ENCODE peak calls at places on chromosomes 2 and 18, in five cellular contexts. K is brain microvascular endothelial cell, U is fibroblast of mammary gland, C is GM20000, L is cardiac muscle cell. M is an unnamed sample.

GRCh38 chr2:227472265-227473018 is 486 bp downstream of the AGFG1 start:
- DNase-seq in K (no peak), U (no peak), C (peak), L (peak), M (no peak)

GRCh38 chr2:169513926-169514325 is 4.4 kb downstream of the KLHL41 start:
- DNase-seq in K (no peak), U (no peak), C (no peak), L (peak), M (no peak)

GRCh38 chr18:34039194-34039593 is 185.5 kb downstream of the NOL4 start:
- DNase-seq in K (no peak), U (no peak), C (peak), L (no peak), M (no peak)

GRCh38 chr18:657311-657997 is at the start of gene TYMS:
- DNase-seq in K (peak), U (peak), C (peak), L (peak), M (peak)

GRCh38 chr2:175063741-175064140 is 58.6 kb upstream of the CHN1 start:
- DNase-seq in K (no peak), U (peak), C (no peak), L (no peak), M (no peak)

GRCh38 chr18:8435376-8435775 is 173.9 kb upstream of the RAB12 start:
- DNase-seq in K (no peak), U (no peak), C (no peak), L (no peak), M (no peak)

GRCh38 chr2:12606472-12607000 is 110.2 kb upstream of the TRIB2 start:
- DNase-seq in K (peak), U (peak), C (no peak), L (peak), M (no peak)

GRCh38 chr2:10911291-10912075 is at the start of gene KCNF1:
- DNase-seq in K (no peak), U (peak), C (no peak), L (peak), M (no peak)

GRCh38 chr2:216350214-216350789 is 22.0 kb downstream of the MARCHF4 start:
- DNase-seq in K (peak), U (peak), C (no peak), L (no peak), M (no peak)

DNA sequence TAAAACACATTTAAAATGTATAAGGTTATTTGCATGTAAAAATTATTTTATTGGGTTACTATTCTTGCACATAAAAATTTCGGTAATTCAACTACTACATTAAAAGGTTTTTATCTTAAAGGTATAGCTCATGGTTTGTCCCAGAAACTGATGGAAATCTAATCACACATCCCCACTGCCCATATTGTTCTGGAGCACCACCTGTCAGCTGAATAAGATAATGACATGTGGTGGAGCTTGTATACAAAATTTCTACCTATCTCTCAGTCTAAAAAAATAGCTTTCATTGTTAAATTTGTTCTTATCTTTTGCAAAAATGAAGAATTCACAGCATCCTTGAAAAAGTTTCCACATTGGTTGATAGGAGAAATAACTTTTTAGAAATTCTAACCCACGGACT is 18.3 kb downstream of the ERBB4 start:
- DNase-seq in K (peak), U (peak), C (no peak), L (no peak), M (no peak)
- TF ChIP-seq CTCF in K (peak), U (peak), C (no peak), L (no peak), M (peak)

DNA sequence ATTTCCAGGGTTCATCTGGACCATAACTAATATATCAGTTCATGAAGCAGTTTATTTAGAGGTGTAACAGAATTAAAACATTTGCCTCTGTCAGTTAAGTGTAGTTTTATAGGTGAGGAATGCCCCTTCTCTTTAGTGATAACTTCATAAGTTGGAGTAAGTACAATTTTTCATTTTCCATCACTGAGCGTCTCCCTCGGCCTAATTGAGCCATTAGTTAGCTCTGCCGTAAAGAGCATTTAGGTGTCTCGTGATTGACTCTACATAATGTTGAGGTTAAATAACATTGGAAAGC is 88.4 kb downstream of the UGGT1 start:
- DNase-seq in K (no peak), U (no peak), C (no peak), L (no peak), M (no peak)
- TF ChIP-seq CTCF in K (no peak), U (no peak), C (no peak), L (no peak), M (no peak)

GRCh38 chr2:231614559-231615057 is 21.9 kb downstream of the TEX44 start:
- DNase-seq in K (no peak), U (no peak), C (peak), L (no peak), M (no peak)

GRCh38 chr2:231613054-231613654 is 20.5 kb downstream of the TEX44 start:
- DNase-seq in K (no peak), U (no peak), C (no peak), L (peak), M (no peak)

GRCh38 chr2:231613655-231614558 is 21.2 kb downstream of the TEX44 start:
- DNase-seq in K (peak), U (peak), C (peak), L (peak), M (peak)

GRCh38 chr2:231617059-231617926 is 24.6 kb downstream of the TEX44 start:
- DNase-seq in K (no peak), U (no peak), C (no peak), L (peak), M (no peak)

DNA sequence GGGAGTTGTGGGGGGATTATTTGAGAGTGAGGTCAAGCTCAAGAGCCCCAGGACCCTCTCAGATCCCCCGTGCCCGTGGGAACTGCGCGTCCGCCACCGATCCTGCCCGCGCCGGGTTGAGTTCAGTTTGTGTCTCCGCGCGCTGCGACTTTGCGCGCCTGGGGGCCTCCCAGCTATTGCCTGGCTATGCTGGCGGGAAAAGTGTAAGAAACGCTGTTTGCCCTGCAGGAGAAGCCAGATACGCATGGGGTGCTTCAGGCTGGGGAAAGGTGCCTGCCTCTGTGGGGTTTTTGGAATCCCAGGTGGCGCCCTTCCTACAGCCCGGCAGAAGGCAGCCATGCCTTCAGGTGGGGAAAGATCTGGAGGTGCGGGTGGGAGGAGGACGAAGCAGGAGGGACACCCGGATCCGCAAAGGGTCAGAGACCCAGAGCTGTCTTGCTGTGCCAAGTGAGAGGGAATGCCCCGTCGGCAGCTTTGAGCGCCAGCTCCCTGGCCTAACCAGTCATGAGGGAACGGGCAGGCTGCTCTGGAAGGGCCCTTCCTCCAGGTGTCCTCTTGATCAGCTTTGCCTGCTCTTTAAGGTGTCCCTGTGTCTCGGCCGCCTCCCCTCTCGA is 22.5 kb downstream of the TEX44 start:
- DNase-seq in K (no peak), U (no peak), C (peak), L (no peak), M (no peak)
- TF ChIP-seq CTCF in K (no peak), U (no peak), C (no peak), L (no peak), M (no peak)

GRCh38 chr18:49447810-49448745 is 12.4 kb downstream of the DYM start:
- DNase-seq in K (peak), U (peak), C (peak), L (peak), M (no peak)
- TF ChIP-seq CTCF in K (peak), U (peak), C (no peak), L (peak), M (peak)

DNA sequence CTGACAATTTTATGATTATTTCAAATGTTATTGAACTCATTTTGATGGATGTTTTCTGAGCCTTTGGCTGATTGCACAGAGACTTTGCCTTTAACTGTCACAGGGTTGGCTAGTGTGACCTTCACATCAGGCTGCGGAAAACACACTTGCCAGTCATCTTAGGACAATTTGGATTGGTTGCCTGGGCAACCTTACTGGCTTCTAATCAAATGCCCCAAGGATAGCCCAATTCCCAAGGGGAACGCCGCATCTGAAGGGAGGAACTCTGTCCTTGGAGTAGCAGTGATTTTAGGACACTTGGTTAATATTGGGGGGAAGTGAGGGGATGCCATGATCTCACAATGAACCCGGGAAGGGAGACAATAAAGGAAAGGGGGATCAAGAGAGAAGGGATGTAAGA is 29.5 kb downstream of the OSBPL6 start:
- DNase-seq in K (no peak), U (no peak), C (no peak), L (no peak), M (no peak)
- TF ChIP-seq CTCF in K (no peak), U (no peak), C (no peak), L (no peak), M (no peak)

GRCh38 chr2:85602476-85603234 is at the start of gene TMEM150A:
- DNase-seq in K (peak), U (peak), C (peak), L (peak), M (peak)
- TF ChIP-seq CTCF in K (peak), U (no peak), C (no peak), L (peak), M (peak)

GRCh38 chr2:105114551-105114950 is 76.7 kb downstream of the MRPS9 start:
- DNase-seq in K (peak), U (peak), C (peak), L (peak), M (no peak)

GRCh38 chr2:105117565-105117964 is 79.7 kb downstream of the MRPS9 start:
- DNase-seq in K (no peak), U (no peak), C (no peak), L (no peak), M (no peak)

GRCh38 chr2:105121417-105121816 is 83.5 kb downstream of the MRPS9 start:
- DNase-seq in K (no peak), U (no peak), C (no peak), L (no peak), M (no peak)

GRCh38 chr2:105116348-105116747 is 78.5 kb downstream of the MRPS9 start:
- DNase-seq in K (no peak), U (no peak), C (no peak), L (no peak), M (no peak)

DNA sequence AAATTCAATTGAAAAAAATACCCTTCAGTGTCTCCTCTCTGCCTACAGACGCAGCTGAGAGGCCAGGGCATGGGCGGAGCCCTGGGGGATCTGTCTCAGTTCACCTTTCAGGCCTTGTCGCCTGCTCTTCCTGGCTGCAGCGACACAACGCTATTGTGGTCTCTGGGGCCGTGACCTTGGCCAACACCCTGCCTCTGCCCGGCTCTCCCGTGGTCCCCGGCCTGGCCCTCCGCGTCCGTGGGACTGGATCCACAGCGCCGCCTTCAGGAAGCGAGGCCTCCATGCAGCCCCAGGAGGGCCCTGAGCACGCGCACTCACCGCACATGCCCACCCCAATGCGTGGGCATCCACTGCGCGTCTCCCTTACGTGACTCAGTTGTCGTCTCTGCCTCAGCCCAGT is 81.1 kb downstream of the MRPS9 start:
- DNase-seq in K (no peak), U (no peak), C (no peak), L (peak), M (no peak)
- TF ChIP-seq CTCF in K (peak), U (peak), C (no peak), L (peak), M (peak)

GRCh38 chr18:79355433-79356335 is 40.0 kb upstream of the NFATC1 start:
- DNase-seq in K (no peak), U (no peak), C (no peak), L (no peak), M (no peak)

GRCh38 chr18:79356435-79356834 is 39.3 kb upstream of the NFATC1 start:
- DNase-seq in K (no peak), U (no peak), C (peak), L (no peak), M (no peak)

GRCh38 chr18:79354350-79354749 is 41.4 kb upstream of the NFATC1 start:
- DNase-seq in K (no peak), U (peak), C (no peak), L (no peak), M (no peak)

GRCh38 chr18:79352432-79352831 is 43.3 kb upstream of the NFATC1 start:
- DNase-seq in K (no peak), U (no peak), C (no peak), L (no peak), M (no peak)

GRCh38 chr18:79353238-79353637 is 42.5 kb upstream of the NFATC1 start:
- DNase-seq in K (peak), U (no peak), C (no peak), L (peak), M (no peak)
- TF ChIP-seq CTCF in K (peak), U (no peak), C (no peak), L (peak), M (peak)

DNA sequence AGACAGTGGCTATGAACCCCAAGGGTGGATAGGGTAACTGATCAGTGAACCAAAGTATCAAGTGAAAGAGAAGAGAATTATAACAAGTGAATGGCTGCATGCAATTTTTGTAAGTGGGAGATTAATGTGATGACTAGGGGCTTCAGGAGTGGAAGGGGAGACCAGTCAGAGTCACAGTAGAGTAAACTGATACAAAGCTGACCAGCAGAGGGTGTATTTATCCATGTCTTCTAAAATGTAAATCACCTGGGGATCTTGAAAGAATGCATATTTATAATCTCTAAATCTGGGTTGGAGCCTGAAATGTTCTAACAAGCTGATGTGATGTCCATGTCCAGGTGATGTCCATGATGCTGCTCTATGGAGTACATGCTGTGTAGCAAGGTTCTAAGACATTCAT is 1351.3 kb upstream of the CHAC2 start:
- DNase-seq in K (no peak), U (no peak), C (no peak), L (no peak), M (no peak)
- TF ChIP-seq CTCF in K (peak), U (no peak), C (no peak), L (no peak), M (peak)

M was measured in type B pancreatic cell.